ENCODE peak calls at places on chromosomes 12 and 14, in four cellular contexts. S is cardiac muscle cell, Q is GM18507, J is testis. O is an unnamed sample.

GRCh38 chr12:84642201-84642600 is 270.4 kb downstream of the SLC6A15 start:
- DNase-seq in S (no peak), Q (no peak), J (no peak), O (no peak)

GRCh38 chr12:123971770-123972447 is 722 bp downstream of the CCDC92 start:
- DNase-seq in S (peak), Q (no peak), J (peak), O (peak)

GRCh38 chr12:30202521-30203259 is 418.9 kb upstream of the TMTC1 start:
- DNase-seq in S (no peak), Q (no peak), J (no peak), O (no peak)

GRCh38 chr12:93419388-93420034 is 22.2 kb downstream of the UBE2N start:
- DNase-seq in S (peak), Q (no peak), J (no peak), O (no peak)

GRCh38 chr12:128807161-128807724 is 16.5 kb downstream of the SLC15A4 start:
- DNase-seq in S (no peak), Q (no peak), J (peak), O (no peak)

GRCh38 chr12:69368171-69368570 is 8.6 kb downstream of the YEATS4 start:
- DNase-seq in S (no peak), Q (no peak), J (no peak), O (no peak)

GRCh38 chr12:64670039-64670438 is 59.7 kb downstream of the RASSF3 start:
- DNase-seq in S (no peak), Q (no peak), J (no peak), O (no peak)

GRCh38 chr12:50764861-50765324 is 992 bp downstream of the ATF1 start:
- DNase-seq in S (peak), Q (no peak), J (peak), O (no peak)

GRCh38 chr12:52022841-52023181 is 16.1 kb downstream of the TAMALIN start:
- DNase-seq in S (no peak), Q (no peak), J (no peak), O (no peak)

GRCh38 chr12:5623411-5623810 is 191.5 kb downstream of the NTF3 start:
- DNase-seq in S (no peak), Q (no peak), J (no peak), O (no peak)

GRCh38 chr12:130508847-130509246 is 171.2 kb downstream of the PIWIL1 start:
- DNase-seq in S (no peak), Q (no peak), J (no peak), O (no peak)

GRCh38 chr14:69657961-69658360 is 46.6 kb downstream of the SUSD6 start:
- DNase-seq in S (peak), Q (no peak), J (no peak), O (peak)